ENCODE peak calls at places on chromosomes 6 and 20, in five cellular contexts. A is small intestine, C is HT-29, M is HCT116, N is GM06990. P is an unnamed sample.

GRCh38 chr20:237479-237878 is 10.4 kb downstream of the DEFB129 start:
- DNase-seq in A (no peak), C (no peak), M (no peak), N (no peak), P (no peak)

GRCh38 chr6:159443521-159443920 is 249.5 kb downstream of the SOD2 start:
- DNase-seq in A (no peak), C (no peak), M (no peak), N (no peak), P (no peak)

GRCh38 chr6:30556714-30556963 is 350 bp upstream of the GNL1 start:
- DNase-seq in A (peak; percentile 86), C (peak; percentile 89), M (peak; percentile 91), N (no peak), P (peak; percentile 85)

GRCh38 chr6:44642870-44643522 is 255.5 kb downstream of the CDC5L start:
- DNase-seq in A (no peak), C (no peak), M (no peak), N (no peak), P (peak; percentile 15)

GRCh38 chr6:30645989-30646388 is 944 bp upstream of the C6orf136 start:
- DNase-seq in A (no peak), C (no peak), M (no peak), N (no peak), P (no peak)

GRCh38 chr6:166910601-166911000 is 45.7 kb downstream of the RNASET2 start:
- DNase-seq in A (no peak), C (no peak), M (no peak), N (no peak), P (no peak)

GRCh38 chr20:36214684-36215256 is 21.5 kb upstream of the AAR2 start:
- DNase-seq in A (no peak), C (peak; percentile 47), M (no peak), N (no peak), P (peak; percentile 6)

GRCh38 chr6:106746660-106747059 is 117.3 kb downstream of the QRSL1 start:
- DNase-seq in A (no peak), C (peak; percentile 50), M (no peak), N (no peak), P (peak; percentile 59)

GRCh38 chr6:15088904-15089568 is 156.8 kb upstream of the JARID2 start:
- DNase-seq in A (peak; percentile 13), C (no peak), M (no peak), N (no peak), P (no peak)

GRCh38 chr6:113719056-113719455 is 138.1 kb upstream of the MARCKS start:
- DNase-seq in A (peak; percentile 93), C (peak; percentile 38), M (peak; percentile 38), N (no peak), P (no peak)

GRCh38 chr20:34164569-34164968 is 52.5 kb upstream of the EIF2S2 start:
- DNase-seq in A (no peak), C (no peak), M (no peak), N (no peak), P (no peak)

GRCh38 chr6:143957679-143958274 is 50.3 kb downstream of the PLAGL1 start:
- DNase-seq in A (no peak), C (no peak), M (no peak), N (no peak), P (no peak)

GRCh38 chr20:57092112-57092899 is 174.1 kb downstream of the BMP7 start:
- DNase-seq in A (peak; percentile 55), C (peak; percentile 83), M (peak; percentile 44), N (peak; percentile 57), P (peak; percentile 10)

GRCh38 chr6:149210376-149210775 is 107.1 kb upstream of the TAB2 start:
- DNase-seq in A (no peak), C (no peak), M (no peak), N (no peak), P (no peak)

GRCh38 chr6:55822005-55822404 is 53.4 kb downstream of the BMP5 start:
- DNase-seq in A (no peak), C (no peak), M (no peak), N (no peak), P (no peak)

GRCh38 chr20:36833275-36834020 is 42.5 kb upstream of the TLDC2 start:
- DNase-seq in A (no peak), C (no peak), M (no peak), N (no peak), P (no peak)

GRCh38 chr6:2917801-2918495 is 14.8 kb upstream of the SERPINB9 start:
- DNase-seq in A (no peak), C (no peak), M (no peak), N (no peak), P (no peak)

GRCh38 chr6:25137497-25137896 is 141.7 kb upstream of the CARMIL1 start:
- DNase-seq in A (no peak), C (no peak), M (no peak), N (no peak), P (no peak)

GRCh38 chr6:107154131-107154906 is 39.0 kb upstream of the BEND3 start:
- DNase-seq in A (peak; percentile 66), C (peak; percentile 7), M (no peak), N (no peak), P (peak; percentile 90)

GRCh38 chr6:43271103-43271815 is 26.8 kb upstream of the SLC22A7 start:
- DNase-seq in A (no peak), C (no peak), M (no peak), N (no peak), P (no peak)

GRCh38 chr6:132971676-132972075 is 157.3 kb downstream of the RPS12 start:
- DNase-seq in A (no peak), C (no peak), M (no peak), N (no peak), P (no peak)

GRCh38 chr6:118354641-118355040 is 193.5 kb upstream of the PLN start:
- DNase-seq in A (no peak), C (no peak), M (no peak), N (peak; percentile 28), P (no peak)

GRCh38 chr6:159529820-159530405 is 163.1 kb downstream of the SOD2 start:
- DNase-seq in A (no peak), C (no peak), M (no peak), N (no peak), P (no peak)

GRCh38 chr20:44113642-44113945 is 73.4 kb downstream of the JPH2 start:
- DNase-seq in A (no peak), C (no peak), M (no peak), N (no peak), P (no peak)

GRCh38 chr6:157503018-157503747 is 122.2 kb downstream of the ZDHHC14 start:
- DNase-seq in A (no peak), C (no peak), M (no peak), N (no peak), P (no peak)

GRCh38 chr6:62479722-62480121 is 193.7 kb upstream of the KHDRBS2 start:
- DNase-seq in A (no peak), C (no peak), M (no peak), N (no peak), P (no peak)

GRCh38 chr6:96391776-96392175 is 129.8 kb upstream of the UFL1 start:
- DNase-seq in A (peak; percentile 15), C (peak; percentile 52), M (no peak), N (no peak), P (peak; percentile 83)

GRCh38 chr6:4647414-4648365 is 128.5 kb upstream of the CDYL start:
- DNase-seq in A (peak; percentile 65), C (peak; percentile 68), M (peak; percentile 74), N (peak; percentile 13), P (peak; percentile 44)

GRCh38 chr6:3869632-3870527 is 20.7 kb downstream of the FAM50B start:
- DNase-seq in A (peak; percentile 94), C (peak; percentile 84), M (no peak), N (no peak), P (no peak)

GRCh38 chr6:118306640-118307238 is 241.4 kb upstream of the PLN start:
- DNase-seq in A (no peak), C (no peak), M (no peak), N (no peak), P (no peak)

GRCh38 chr6:165986647-165987482 is 180.8 kb downstream of the TBXT start:
- DNase-seq in A (no peak), C (no peak), M (no peak), N (no peak), P (no peak)

GRCh38 chr6:166440729-166441128 is 58.0 kb upstream of the MPC1 start:
- DNase-seq in A (no peak), C (no peak), M (no peak), N (no peak), P (no peak)

GRCh38 chr6:31304683-31305082 is 32.8 kb upstream of the HLA-C start:
- DNase-seq in A (no peak), C (no peak), M (no peak), N (no peak), P (no peak)

GRCh38 chr6:99745651-99746050 is 139.0 kb downstream of the PRDM13 start:
- DNase-seq in A (no peak), C (no peak), M (no peak), N (no peak), P (no peak)

GRCh38 chr20:41960166-41960565 is 342.0 kb upstream of the CHD6 start:
- DNase-seq in A (no peak), C (no peak), M (no peak), N (no peak), P (no peak)

P was measured in NCI-H748 treated with DMSO at 0.1 percent for 48 hours.